ENCODE peak calls at places on chromosomes 3 and 15, in five cellular contexts. F, V, J, B and Q are unnamed samples.

GRCh38 chr3:195451373-195452000 is 8.7 kb upstream of the ACAP2 start:
- DNase-seq in F (no peak), V (no peak), J (no peak), B (no peak), Q (no peak)

GRCh38 chr3:45453887-45454286 is 65.5 kb downstream of the LARS2 start:
- DNase-seq in F (no peak), V (no peak), J (no peak), B (no peak), Q (no peak)

GRCh38 chr3:46365737-46366524 is 4.8 kb upstream of the CCR5 start:
- DNase-seq in F (no peak), V (no peak), J (no peak), B (no peak), Q (no peak)

GRCh38 chr3:88385090-88385489 is 235.3 kb downstream of the C3orf38 start:
- DNase-seq in F (no peak), V (no peak), J (no peak), B (no peak), Q (no peak)

GRCh38 chr3:197942956-197943556 is 6.9 kb upstream of the RPL35A start:
- DNase-seq in F (peak), V (peak), J (peak), B (peak), Q (peak)

GRCh38 chr3:154970796-154971195 is 109.3 kb upstream of the MME start:
- DNase-seq in F (no peak), V (peak), J (peak), B (peak), Q (no peak)

GRCh38 chr3:3259181-3259580 is 79.7 kb upstream of the CRBN start:
- DNase-seq in F (no peak), V (no peak), J (no peak), B (no peak), Q (no peak)

GRCh38 chr15:65058394-65059368 is 9.1 kb downstream of the RASL12 start:
- DNase-seq in F (no peak), V (no peak), J (no peak), B (no peak), Q (no peak)

GRCh38 chr15:99618941-99619411 is 53.2 kb downstream of the MEF2A start:
- DNase-seq in F (no peak), V (peak), J (peak), B (peak), Q (no peak)

GRCh38 chr3:58375209-58375608 is 42.5 kb downstream of the PXK start:
- DNase-seq in F (no peak), V (no peak), J (no peak), B (no peak), Q (no peak)